ENCODE peak calls at places on chromosomes 12 and 14, in six cellular contexts. E is mucosa of descending colon, Y is lower leg skin, L is endothelial cell, Z is mesenchymal stem cell, A is NCI-H345. C is an unnamed sample.

GRCh38 chr14:75022655-75023054 is 19.9 kb downstream of the EIF2B2 start:
- DNase-seq in Z (peak; percentile 32), Y (no peak), L (peak; percentile 26), E (no peak), A (peak; percentile 8), C (no peak)

GRCh38 chr14:85471744-85472143 is 58.2 kb upstream of the FLRT2 start:
- DNase-seq in E (no peak), Z (peak; percentile 89), L (no peak), A (no peak), Y (no peak), C (peak; percentile 75)

GRCh38 chr12:71397433-71397954 is 42.1 kb upstream of the LGR5 start:
- DNase-seq in A (no peak), Y (no peak), E (no peak), Z (peak; percentile 6), L (no peak), C (no peak)

GRCh38 chr12:131226345-131227265 is 272.9 kb downstream of the ADGRD1 start:
- DNase-seq in E (no peak), Y (no peak), A (no peak), L (no peak), Z (no peak), C (no peak)

GRCh38 chr12:108104657-108105056 is 24.4 kb upstream of the WSCD2 start:
- DNase-seq in A (no peak), Z (no peak), Y (no peak), E (no peak), L (no peak), C (no peak)

GRCh38 chr14:99606359-99606758 is 2.4 kb upstream of the CCDC85C start:
- DNase-seq in Z (no peak), A (no peak), Y (no peak), L (no peak), E (no peak), C (no peak)

GRCh38 chr12:3863756-3864155 is 9.4 kb downstream of the PARP11 start:
- DNase-seq in E (no peak), L (no peak), Z (no peak), A (no peak), Y (no peak), C (no peak)

GRCh38 chr12:79187032-79187431 is 322.5 kb downstream of the SYT1 start:
- DNase-seq in L (no peak), E (no peak), Y (no peak), A (peak; percentile 84), Z (no peak), C (no peak)

GRCh38 chr14:87989613-87990299 is 3.2 kb downstream of the GALC start:
- DNase-seq in Y (no peak), L (no peak), E (peak; percentile 42), A (no peak), Z (no peak), C (no peak)

GRCh38 chr12:57521475-57522018 is 1.1 kb upstream of the MBD6 start:
- DNase-seq in Z (peak; percentile 80), A (peak; percentile 21), Y (peak; percentile 88), L (peak; percentile 55), E (peak; percentile 57), C (no peak)

GRCh38 chr12:120404271-120404670 is 33.6 kb upstream of the COX6A1 start:
- DNase-seq in E (no peak), L (no peak), Y (no peak), Z (no peak), A (no peak), C (no peak)

GRCh38 chr12:49342914-49343731 is 3.6 kb upstream of the DNAJC22 start:
- DNase-seq in L (no peak), Z (no peak), Y (peak; percentile 86), E (no peak), A (no peak), C (peak; percentile 67)

GRCh38 chr14:68285421-68286179 is 466.0 kb downstream of the RAD51B start:
- DNase-seq in A (no peak), Z (no peak), E (no peak), L (no peak), Y (no peak), C (no peak)

GRCh38 chr12:114976959-114977358 is 293.0 kb upstream of the TBX3 start:
- DNase-seq in E (no peak), A (no peak), Y (no peak), Z (peak; percentile 68), L (no peak), C (no peak)

GRCh38 chr14:23365353-23366162 is 586 bp upstream of the EFS start:
- DNase-seq in A (no peak), Y (peak; percentile 91), L (peak; percentile 35), E (no peak), Z (peak; percentile 44), C (no peak)

GRCh38 chr12:128727461-128727860 is 96.3 kb downstream of the SLC15A4 start:
- DNase-seq in Z (no peak), Y (peak; percentile 29), E (no peak), A (no peak), L (no peak), C (peak; percentile 80)

GRCh38 chr12:27013606-27014084 is 539 bp downstream of the TM7SF3 start:
- DNase-seq in Y (peak; percentile 92), A (no peak), E (no peak), L (no peak), Z (peak; percentile 62), C (no peak)

GRCh38 chr12:75638792-75639191 is 127.4 kb upstream of the KRR1 start:
- DNase-seq in A (no peak), Z (no peak), Y (no peak), L (no peak), E (no peak), C (no peak)

GRCh38 chr12:64767495-64767894 is 8.3 kb upstream of the GNS start:
- DNase-seq in L (no peak), E (no peak), Y (no peak), Z (no peak), A (no peak), C (no peak)

GRCh38 chr12:131167334-131167733 is 213.6 kb downstream of the ADGRD1 start:
- DNase-seq in Y (no peak), E (peak; percentile 18), L (no peak), Z (no peak), A (no peak), C (no peak)

GRCh38 chr12:81176796-81177195 is 98.9 kb downstream of the ACSS3 start:
- DNase-seq in A (no peak), E (no peak), L (no peak), Y (no peak), Z (no peak), C (no peak)

GRCh38 chr12:57840701-57841100 is 5.8 kb downstream of the CTDSP2 start:
- DNase-seq in E (peak; percentile 42), Z (peak; percentile 44), A (peak; percentile 85), Y (no peak), L (no peak), C (no peak)

GRCh38 chr12:87813476-87814234 is 215.5 kb downstream of the C12orf50 start:
- DNase-seq in Y (no peak), A (no peak), E (no peak), Z (peak; percentile 57), L (no peak), C (peak; percentile 83)

GRCh38 chr12:388547-389137 is 478 bp downstream of the KDM5A start:
- DNase-seq in Z (peak; percentile 60), Y (peak; percentile 85), L (peak; percentile 55), E (peak; percentile 36), A (no peak), C (no peak)

GRCh38 chr12:87687362-87687761 is 341.8 kb downstream of the C12orf50 start:
- DNase-seq in Y (no peak), Z (peak; percentile 31), E (no peak), A (no peak), L (no peak), C (peak; percentile 82)

GRCh38 chr12:15131462-15131861 is 89.8 kb downstream of the RERG start:
- DNase-seq in L (no peak), Y (no peak), E (no peak), Z (peak; percentile 42), A (no peak), C (peak; percentile 63)

GRCh38 chr14:73235531-73236155 is 1.7 kb upstream of the PAPLN start:
- DNase-seq in Z (peak; percentile 61), A (no peak), L (no peak), E (peak; percentile 29), Y (peak; percentile 78), C (no peak)

GRCh38 chr14:88535149-88535548 is 19.7 kb downstream of the PTPN21 start:
- DNase-seq in L (peak; percentile 21), Y (no peak), A (no peak), E (peak; percentile 78), Z (peak; percentile 14), C (no peak)

GRCh38 chr12:9340422-9341259 is 132.4 kb upstream of the PZP start:
- DNase-seq in E (no peak), Z (peak; percentile 85), Y (no peak), A (no peak), L (no peak), C (no peak)